ENCODE peak calls at places on chromosomes 6 and 20, in ten cellular contexts. One of them, this sample, is unnamed.

GRCh38 chr20:7274870-7275269 is 507.4 kb downstream of the BMP2 start:
- DNase-seq in sigmoid colon: no peak
- DNase-seq in transverse colon: no peak
- DNase-seq in suprapubic skin: no peak
- DNase-seq in HepG2: no peak
- DNase-seq in GM12878: no peak
- DNase-seq in K562: no peak
- DNase-seq in upper lobe of left lung: no peak
- DNase-seq in SK-N-SH: no peak
- DNase-seq in stomach: no peak
- DNase-seq in this sample: no peak

GRCh38 chr6:139376054-139376355 is 1.6 kb upstream of the CITED2 start:
- DNase-seq in GM12878: peak; percentile 38
- DNase-seq in sigmoid colon: peak; percentile 69
- DNase-seq in stomach: no peak
- DNase-seq in K562: peak; percentile 44
- DNase-seq in transverse colon: no peak
- DNase-seq in suprapubic skin: no peak
- DNase-seq in SK-N-SH: no peak
- DNase-seq in upper lobe of left lung: no peak
- DNase-seq in HepG2: no peak
- DNase-seq in this sample: peak; percentile 91

GRCh38 chr6:54255881-54256280 is 52.4 kb upstream of the TINAG start:
- DNase-seq in sigmoid colon: no peak
- DNase-seq in upper lobe of left lung: no peak
- DNase-seq in transverse colon: no peak
- DNase-seq in GM12878: no peak
- DNase-seq in SK-N-SH: no peak
- DNase-seq in K562: no peak
- DNase-seq in suprapubic skin: no peak
- DNase-seq in stomach: no peak
- DNase-seq in HepG2: no peak
- DNase-seq in this sample: no peak

GRCh38 chr6:35449287-35449881 is 2.8 kb upstream of the FANCE start:
- DNase-seq in stomach: peak; percentile 33
- DNase-seq in SK-N-SH: peak; percentile 85
- DNase-seq in transverse colon: no peak
- DNase-seq in K562: peak; percentile 77
- DNase-seq in HepG2: peak; percentile 80
- DNase-seq in sigmoid colon: no peak
- DNase-seq in GM12878: no peak
- DNase-seq in suprapubic skin: no peak
- DNase-seq in upper lobe of left lung: no peak
- DNase-seq in this sample: no peak

GRCh38 chr20:63228786-63229185 is 6.9 kb upstream of the BIRC7 start:
- DNase-seq in K562: peak; percentile 29
- DNase-seq in GM12878: no peak
- DNase-seq in sigmoid colon: no peak
- DNase-seq in suprapubic skin: no peak
- DNase-seq in stomach: no peak
- DNase-seq in transverse colon: no peak
- DNase-seq in HepG2: no peak
- DNase-seq in upper lobe of left lung: no peak
- DNase-seq in SK-N-SH: no peak
- DNase-seq in this sample: no peak

GRCh38 chr20:24781061-24781980 is 167.7 kb upstream of the CST7 start:
- DNase-seq in sigmoid colon: peak; percentile 56
- DNase-seq in HepG2: peak; percentile 39
- DNase-seq in GM12878: no peak
- DNase-seq in suprapubic skin: peak; percentile 48
- DNase-seq in SK-N-SH: peak; percentile 71
- DNase-seq in K562: no peak
- DNase-seq in transverse colon: no peak
- DNase-seq in upper lobe of left lung: no peak
- DNase-seq in stomach: no peak
- DNase-seq in this sample: no peak

GRCh38 chr6:84597238-84597875 is 167.0 kb downstream of the TBX18 start:
- DNase-seq in GM12878: no peak
- DNase-seq in HepG2: no peak
- DNase-seq in K562: no peak
- DNase-seq in SK-N-SH: no peak
- DNase-seq in stomach: no peak
- DNase-seq in suprapubic skin: no peak
- DNase-seq in upper lobe of left lung: no peak
- DNase-seq in transverse colon: no peak
- DNase-seq in sigmoid colon: no peak
- DNase-seq in this sample: no peak

GRCh38 chr6:30819287-30819917 is 64.9 kb upstream of the DDR1 start:
- DNase-seq in stomach: no peak
- DNase-seq in upper lobe of left lung: no peak
- DNase-seq in suprapubic skin: no peak
- DNase-seq in sigmoid colon: no peak
- DNase-seq in transverse colon: no peak
- DNase-seq in K562: no peak
- DNase-seq in GM12878: no peak
- DNase-seq in SK-N-SH: no peak
- DNase-seq in HepG2: no peak
- DNase-seq in this sample: no peak

DNA sequence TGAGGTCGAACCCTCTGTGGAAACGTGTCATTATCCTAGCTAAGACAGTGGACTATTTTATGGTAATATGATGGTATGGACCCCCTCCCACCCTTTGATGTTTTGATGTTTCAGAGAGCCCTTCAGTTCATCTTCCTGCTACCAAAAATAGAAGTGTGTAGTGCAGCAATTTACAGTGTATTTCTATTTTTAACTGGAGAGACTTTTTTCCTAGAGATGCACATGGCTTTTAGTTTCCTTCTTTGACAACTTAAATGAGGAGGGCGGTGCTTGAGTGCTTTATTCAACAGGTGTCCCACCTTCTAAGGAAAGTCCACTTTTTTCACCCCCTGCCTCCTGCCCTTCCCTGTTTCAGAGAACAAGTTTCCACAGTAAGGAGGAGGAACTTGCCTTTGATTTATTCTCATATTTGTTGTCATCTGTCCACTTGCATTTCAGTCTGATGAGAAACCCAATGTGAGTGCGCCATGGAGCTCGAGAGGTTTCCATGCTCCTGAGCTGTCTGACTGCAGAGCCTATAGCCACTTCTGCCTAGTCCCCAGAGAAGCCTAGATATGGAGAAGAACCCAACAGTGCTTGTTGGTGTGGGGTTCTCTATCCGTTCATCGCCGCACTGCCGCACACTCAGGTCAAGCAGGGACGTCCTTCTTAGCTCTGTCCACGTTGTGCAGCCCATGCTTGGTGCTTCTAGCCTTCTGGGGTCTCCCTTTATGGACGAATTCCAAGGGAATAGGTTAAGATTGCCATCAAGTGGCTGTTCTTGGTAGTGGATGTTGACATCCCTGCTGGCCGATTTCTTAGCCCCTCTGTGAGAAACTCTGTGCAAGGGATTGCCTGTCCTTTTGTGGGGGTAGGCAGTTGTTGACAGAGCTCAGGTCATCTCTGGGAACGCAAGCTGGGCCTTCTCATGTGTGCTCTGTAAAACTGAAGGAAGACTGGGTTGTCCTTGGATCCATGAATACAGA is 144.2 kb downstream of the JARID2 start:
- DNase-seq in upper lobe of left lung: no peak
- DNase-seq in suprapubic skin: no peak
- DNase-seq in HepG2: peak; percentile 60
- DNase-seq in sigmoid colon: no peak
- DNase-seq in K562: peak; percentile 46
- DNase-seq in GM12878: peak; percentile 52
- DNase-seq in stomach: no peak
- DNase-seq in SK-N-SH: peak; percentile 75
- DNase-seq in transverse colon: no peak
- DNase-seq in this sample: no peak
- TF ChIP-seq EP300 in upper lobe of left lung: no peak
- TF ChIP-seq EP300 in suprapubic skin: no peak
- TF ChIP-seq EP300 in HepG2: no peak
- TF ChIP-seq EP300 in sigmoid colon: no peak
- TF ChIP-seq EP300 in K562: no peak
- TF ChIP-seq EP300 in GM12878: no peak
- TF ChIP-seq EP300 in stomach: no peak
- TF ChIP-seq EP300 in SK-N-SH: no peak
- TF ChIP-seq EP300 in transverse colon: no peak
- TF ChIP-seq EP300 in this sample: no peak

GRCh38 chr20:50358166-50358565 is 152.0 kb upstream of the PTPN1 start:
- DNase-seq in upper lobe of left lung: no peak
- DNase-seq in HepG2: no peak
- DNase-seq in suprapubic skin: no peak
- DNase-seq in GM12878: no peak
- DNase-seq in stomach: no peak
- DNase-seq in transverse colon: no peak
- DNase-seq in K562: no peak
- DNase-seq in sigmoid colon: no peak
- DNase-seq in SK-N-SH: no peak
- DNase-seq in this sample: no peak

GRCh38 chr20:50355593-50356521 is 154.3 kb upstream of the PTPN1 start:
- DNase-seq in GM12878: no peak
- DNase-seq in HepG2: no peak
- DNase-seq in K562: no peak
- DNase-seq in transverse colon: no peak
- DNase-seq in suprapubic skin: no peak
- DNase-seq in SK-N-SH: no peak
- DNase-seq in stomach: no peak
- DNase-seq in sigmoid colon: peak; percentile 53
- DNase-seq in upper lobe of left lung: no peak
- DNase-seq in this sample: no peak

GRCh38 chr20:50356522-50356880 is 153.7 kb upstream of the PTPN1 start:
- DNase-seq in upper lobe of left lung: no peak
- DNase-seq in K562: no peak
- DNase-seq in stomach: no peak
- DNase-seq in HepG2: no peak
- DNase-seq in sigmoid colon: peak; percentile 57
- DNase-seq in transverse colon: no peak
- DNase-seq in SK-N-SH: no peak
- DNase-seq in GM12878: no peak
- DNase-seq in suprapubic skin: no peak
- DNase-seq in this sample: no peak

GRCh38 chr20:50357783-50358161 is 152.4 kb upstream of the PTPN1 start:
- DNase-seq in suprapubic skin: no peak
- DNase-seq in sigmoid colon: peak; percentile 60
- DNase-seq in upper lobe of left lung: no peak
- DNase-seq in GM12878: no peak
- DNase-seq in stomach: no peak
- DNase-seq in transverse colon: no peak
- DNase-seq in SK-N-SH: no peak
- DNase-seq in K562: peak; percentile 27
- DNase-seq in HepG2: no peak
- DNase-seq in this sample: no peak

GRCh38 chr20:50356962-50357782 is 153.0 kb upstream of the PTPN1 start:
- DNase-seq in transverse colon: no peak
- DNase-seq in upper lobe of left lung: no peak
- DNase-seq in K562: no peak
- DNase-seq in stomach: no peak
- DNase-seq in SK-N-SH: no peak
- DNase-seq in sigmoid colon: peak; percentile 52
- DNase-seq in GM12878: no peak
- DNase-seq in suprapubic skin: no peak
- DNase-seq in HepG2: no peak
- DNase-seq in this sample: no peak
- TF ChIP-seq POLR2AphosphoS5 in transverse colon: no peak
- TF ChIP-seq POLR2AphosphoS5 in upper lobe of left lung: no peak
- TF ChIP-seq POLR2AphosphoS5 in K562: no peak
- TF ChIP-seq POLR2AphosphoS5 in stomach: no peak
- TF ChIP-seq POLR2AphosphoS5 in SK-N-SH: no peak
- TF ChIP-seq POLR2AphosphoS5 in sigmoid colon: no peak
- TF ChIP-seq POLR2AphosphoS5 in GM12878: no peak
- TF ChIP-seq POLR2AphosphoS5 in suprapubic skin: no peak
- TF ChIP-seq POLR2AphosphoS5 in HepG2: no peak
- TF ChIP-seq POLR2AphosphoS5 in this sample: no peak

GRCh38 chr6:39495023-39495422 is 172.5 kb upstream of the KCNK16 start:
- DNase-seq in GM12878: no peak
- DNase-seq in HepG2: no peak
- DNase-seq in upper lobe of left lung: no peak
- DNase-seq in sigmoid colon: no peak
- DNase-seq in SK-N-SH: no peak
- DNase-seq in suprapubic skin: no peak
- DNase-seq in K562: no peak
- DNase-seq in stomach: no peak
- DNase-seq in transverse colon: no peak
- DNase-seq in this sample: no peak

GRCh38 chr6:39496951-39497350 is 174.4 kb upstream of the KCNK16 start:
- DNase-seq in GM12878: no peak
- DNase-seq in transverse colon: peak; percentile 29
- DNase-seq in HepG2: no peak
- DNase-seq in K562: no peak
- DNase-seq in upper lobe of left lung: peak; percentile 9
- DNase-seq in suprapubic skin: no peak
- DNase-seq in SK-N-SH: no peak
- DNase-seq in stomach: peak; percentile 26
- DNase-seq in sigmoid colon: peak; percentile 86
- DNase-seq in this sample: no peak

GRCh38 chr6:39493174-39493573 is 170.7 kb upstream of the KCNK16 start:
- DNase-seq in sigmoid colon: no peak
- DNase-seq in transverse colon: no peak
- DNase-seq in stomach: no peak
- DNase-seq in SK-N-SH: no peak
- DNase-seq in K562: no peak
- DNase-seq in suprapubic skin: no peak
- DNase-seq in GM12878: no peak
- DNase-seq in upper lobe of left lung: no peak
- DNase-seq in HepG2: no peak
- DNase-seq in this sample: no peak

GRCh38 chr6:39495640-39496039 is 173.1 kb upstream of the KCNK16 start:
- DNase-seq in sigmoid colon: no peak
- DNase-seq in stomach: no peak
- DNase-seq in SK-N-SH: no peak
- DNase-seq in K562: no peak
- DNase-seq in suprapubic skin: no peak
- DNase-seq in GM12878: no peak
- DNase-seq in HepG2: no peak
- DNase-seq in transverse colon: no peak
- DNase-seq in upper lobe of left lung: no peak
- DNase-seq in this sample: no peak

GRCh38 chr6:39493717-39494116 is 171.2 kb upstream of the KCNK16 start:
- DNase-seq in sigmoid colon: no peak
- DNase-seq in transverse colon: no peak
- DNase-seq in upper lobe of left lung: no peak
- DNase-seq in SK-N-SH: no peak
- DNase-seq in HepG2: no peak
- DNase-seq in suprapubic skin: no peak
- DNase-seq in K562: no peak
- DNase-seq in stomach: no peak
- DNase-seq in GM12878: no peak
- DNase-seq in this sample: no peak
- TF ChIP-seq EP300 in sigmoid colon: no peak
- TF ChIP-seq EP300 in transverse colon: no peak
- TF ChIP-seq EP300 in upper lobe of left lung: no peak
- TF ChIP-seq EP300 in SK-N-SH: no peak
- TF ChIP-seq EP300 in HepG2: no peak
- TF ChIP-seq EP300 in suprapubic skin: no peak
- TF ChIP-seq EP300 in K562: no peak
- TF ChIP-seq EP300 in stomach: no peak
- TF ChIP-seq EP300 in GM12878: no peak
- TF ChIP-seq EP300 in this sample: no peak

GRCh38 chr6:16781348-16782169 is 20.3 kb upstream of the ATXN1 start:
- DNase-seq in HepG2: no peak
- DNase-seq in SK-N-SH: no peak
- DNase-seq in suprapubic skin: no peak
- DNase-seq in transverse colon: no peak
- DNase-seq in sigmoid colon: no peak
- DNase-seq in stomach: no peak
- DNase-seq in GM12878: no peak
- DNase-seq in upper lobe of left lung: no peak
- DNase-seq in K562: no peak
- DNase-seq in this sample: no peak
- TF ChIP-seq POLR2AphosphoS5 in HepG2: no peak
- TF ChIP-seq POLR2AphosphoS5 in SK-N-SH: no peak
- TF ChIP-seq POLR2AphosphoS5 in suprapubic skin: no peak
- TF ChIP-seq POLR2AphosphoS5 in transverse colon: no peak
- TF ChIP-seq POLR2AphosphoS5 in sigmoid colon: no peak
- TF ChIP-seq POLR2AphosphoS5 in stomach: no peak
- TF ChIP-seq POLR2AphosphoS5 in GM12878: no peak
- TF ChIP-seq POLR2AphosphoS5 in upper lobe of left lung: no peak
- TF ChIP-seq POLR2AphosphoS5 in K562: no peak
- TF ChIP-seq POLR2AphosphoS5 in this sample: no peak